ENCODE peak calls at places on chromosomes 3 and 15, in six cellular contexts. S, U, Q, W, Y and F are unnamed samples.

GRCh38 chr15:68187559-68187958 is 17.6 kb downstream of the CALML4 start:
- DNase-seq in S (peak; percentile 88), U (no peak), Q (peak; percentile 69), W (peak; percentile 72), Y (peak; percentile 72), F (peak; percentile 85)

GRCh38 chr3:4413467-4413866 is 53.6 kb downstream of the SUMF1 start:
- DNase-seq in S (no peak), U (no peak), Q (no peak), W (no peak), Y (no peak), F (no peak)

GRCh38 chr3:51297333-51297732 is 87.8 kb upstream of the MANF start:
- DNase-seq in S (no peak), U (no peak), Q (no peak), W (no peak), Y (no peak), F (no peak)

GRCh38 chr15:58065445-58066041 is at the start of gene ALDH1A2:
- DNase-seq in S (no peak), U (no peak), Q (peak; percentile 34), W (peak; percentile 25), Y (peak; percentile 8), F (peak; percentile 65)

GRCh38 chr15:66751579-66751978 is 49.5 kb downstream of the SMAD6 start:
- DNase-seq in S (no peak), U (no peak), Q (peak; percentile 60), W (peak; percentile 59), Y (no peak), F (peak; percentile 65)

GRCh38 chr3:177842743-177843734 is 645.8 kb upstream of the TBL1XR1 start:
- DNase-seq in S (no peak), U (no peak), Q (no peak), W (no peak), Y (no peak), F (no peak)

GRCh38 chr15:83904107-83904720 is 250.3 kb downstream of the ADAMTSL3 start:
- DNase-seq in S (peak; percentile 59), U (no peak), Q (peak; percentile 21), W (peak; percentile 6), Y (peak; percentile 15), F (peak; percentile 84)

GRCh38 chr3:119998166-119998565 is 96.1 kb downstream of the GSK3B start:
- DNase-seq in S (no peak), U (no peak), Q (no peak), W (no peak), Y (no peak), F (no peak)

GRCh38 chr3:46574881-46575576 is 8.9 kb upstream of the LRRC2 start:
- DNase-seq in S (no peak), U (no peak), Q (no peak), W (no peak), Y (no peak), F (no peak)

GRCh38 chr15:46222861-46223260 is 588.0 kb downstream of the SQOR start:
- DNase-seq in S (no peak), U (no peak), Q (no peak), W (no peak), Y (no peak), F (no peak)

GRCh38 chr3:67901681-67902080 is 247.3 kb upstream of the SUCLG2 start:
- DNase-seq in S (no peak), U (no peak), Q (no peak), W (no peak), Y (no peak), F (no peak)

GRCh38 chr15:40441736-40442531 is 1.2 kb downstream of the BAHD1 start:
- DNase-seq in S (no peak), U (no peak), Q (no peak), W (no peak), Y (peak; percentile 30), F (no peak)

GRCh38 chr3:15860014-15860934 is 62.5 kb upstream of the ANKRD28 start:
- DNase-seq in S (peak; percentile 58), U (peak; percentile 63), Q (no peak), W (no peak), Y (peak; percentile 46), F (peak; percentile 75)

GRCh38 chr15:63783441-63783840 is 50.3 kb downstream of the HERC1 start:
- DNase-seq in S (no peak), U (no peak), Q (no peak), W (no peak), Y (no peak), F (no peak)

GRCh38 chr15:44729394-44729913 is 6.9 kb upstream of the TRIM69 start:
- DNase-seq in S (peak; percentile 18), U (no peak), Q (peak; percentile 51), W (peak; percentile 31), Y (peak; percentile 63), F (no peak)

GRCh38 chr3:170718848-170719247 is 133.0 kb upstream of the SLC7A14 start:
- DNase-seq in S (no peak), U (no peak), Q (no peak), W (no peak), Y (no peak), F (no peak)

GRCh38 chr3:45066109-45066801 is 40.2 kb downstream of the CLEC3B start:
- DNase-seq in S (no peak), U (no peak), Q (no peak), W (no peak), Y (no peak), F (no peak)

GRCh38 chr3:127428344-127429001 is 140.6 kb upstream of the PRR20G start:
- DNase-seq in S (no peak), U (no peak), Q (no peak), W (no peak), Y (no peak), F (peak; percentile 13)

GRCh38 chr15:39282663-39283208 is 298.1 kb upstream of the THBS1 start:
- DNase-seq in S (no peak), U (no peak), Q (no peak), W (no peak), Y (no peak), F (no peak)

GRCh38 chr15:31327674-31328424 is 1.2 kb downstream of the KLF13 start:
- DNase-seq in S (peak; percentile 19), U (peak; percentile 77), Q (peak; percentile 79), W (peak; percentile 65), Y (peak; percentile 82), F (peak; percentile 81)
- H3K4me1 ChIP-seq in S (peaks cover 7% of the 10 kb centered on the region), U (peaks cover 28% of the 10 kb centered on the region), Q (peaks cover 54% of the 10 kb centered on the region), W (peaks cover 54% of the 10 kb centered on the region), Y (peaks cover 45% of the 10 kb centered on the region), F (peaks cover 54% of the 10 kb centered on the region)

DNA sequence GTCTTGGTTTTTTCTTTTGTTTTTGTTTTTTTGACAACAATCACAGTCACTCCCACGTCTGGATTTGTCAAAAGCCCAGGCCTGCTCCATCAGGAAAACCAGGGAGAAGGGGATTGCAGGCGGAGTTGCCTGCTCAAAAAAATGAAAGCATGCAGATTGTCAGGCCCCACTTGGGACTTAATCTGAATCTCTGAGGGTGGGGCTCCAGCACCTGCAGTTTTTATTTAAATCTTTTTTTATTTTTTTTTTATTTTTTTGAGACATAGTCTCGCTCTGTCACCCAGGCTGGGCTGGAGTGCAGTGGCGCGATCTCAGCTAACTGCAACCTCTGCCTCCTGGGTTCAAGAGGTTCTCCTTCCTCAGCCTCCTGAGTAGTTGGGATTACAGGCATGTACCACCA is 140.9 kb downstream of the FOXP1 start:
- DNase-seq in S (no peak), U (no peak), Q (no peak), W (no peak), Y (no peak), F (no peak)
- H3K4me1 ChIP-seq in S (peaks cover 28% of the 10 kb centered on the region), U (peaks cover 14% of the 10 kb centered on the region), Q (peaks cover 7% of the 10 kb centered on the region), W (peaks cover 56% of the 10 kb centered on the region), Y (no peaks in the 10 kb centered on the region), F (peaks cover 49% of the 10 kb centered on the region)

GRCh38 chr3:173745952-173746682 is 348.6 kb downstream of the NLGN1 start:
- DNase-seq in S (peak; percentile 56), U (no peak), Q (no peak), W (no peak), Y (no peak), F (no peak)
- H3K4me1 ChIP-seq in S (peaks cover 2% of the 10 kb centered on the region), U (no peaks in the 10 kb centered on the region), Q (no peaks in the 10 kb centered on the region), W (no peaks in the 10 kb centered on the region), Y (no peaks in the 10 kb centered on the region), F (no peaks in the 10 kb centered on the region)

DNA sequence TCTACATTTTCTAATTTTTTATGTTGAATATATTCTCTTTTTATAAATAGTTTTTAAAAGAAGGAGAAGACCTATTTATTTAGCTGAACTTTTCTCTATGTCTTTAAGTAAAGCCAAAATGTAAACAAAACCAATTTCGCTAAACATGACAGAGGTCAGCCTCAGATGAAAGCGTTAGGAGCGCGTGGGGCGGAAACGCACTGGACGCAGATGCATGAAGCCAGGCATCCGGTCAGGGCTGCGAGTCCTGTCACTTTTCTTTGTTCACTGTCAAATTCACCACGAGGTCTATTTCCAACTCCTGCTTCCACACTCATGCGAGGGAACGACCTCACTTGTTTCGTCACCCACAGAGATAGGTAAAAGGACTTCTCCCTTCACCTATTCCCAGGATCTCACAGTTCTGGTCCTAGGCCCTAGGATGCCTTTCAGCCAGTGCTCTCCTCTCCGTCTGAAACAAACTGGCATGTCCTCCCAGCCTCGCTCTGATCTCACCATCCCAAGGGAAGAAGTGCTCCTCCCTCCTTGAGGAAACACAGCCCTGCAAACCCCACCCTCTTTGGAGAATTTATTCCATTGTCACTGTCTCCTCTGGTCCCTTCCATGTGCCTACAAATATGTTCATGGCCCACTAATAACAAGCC is 57.9 kb downstream of the ITGB5 start:
- DNase-seq in S (no peak), U (no peak), Q (peak; percentile 59), W (peak; percentile 58), Y (no peak), F (no peak)
- H3K4me1 ChIP-seq in S (peaks cover 24% of the 10 kb centered on the region), U (peaks cover 21% of the 10 kb centered on the region), Q (peaks cover 32% of the 10 kb centered on the region), W (peaks cover 63% of the 10 kb centered on the region), Y (peaks cover 7% of the 10 kb centered on the region), F (peaks cover 57% of the 10 kb centered on the region)

GRCh38 chr15:71355268-71355667 is 240.0 kb downstream of the THSD4 start:
- DNase-seq in S (no peak), U (no peak), Q (no peak), W (no peak), Y (no peak), F (no peak)
- H3K4me1 ChIP-seq in S (peaks cover 9% of the 10 kb centered on the region), U (peaks cover 14% of the 10 kb centered on the region), Q (peaks cover 7% of the 10 kb centered on the region), W (peaks cover 23% of the 10 kb centered on the region), Y (peaks cover 16% of the 10 kb centered on the region), F (peaks cover 22% of the 10 kb centered on the region)

GRCh38 chr3:194268659-194269487 is 82.3 kb downstream of the CPN2 start:
- DNase-seq in S (no peak), U (no peak), Q (peak; percentile 4), W (peak; percentile 3), Y (peak; percentile 2), F (peak; percentile 54)

GRCh38 chr3:194271459-194272035 is 79.6 kb downstream of the CPN2 start:
- DNase-seq in S (no peak), U (no peak), Q (no peak), W (no peak), Y (no peak), F (no peak)

GRCh38 chr3:194267744-194268658 is 83.1 kb downstream of the CPN2 start:
- DNase-seq in S (peak; percentile 61), U (no peak), Q (peak; percentile 78), W (peak; percentile 81), Y (peak; percentile 29), F (peak; percentile 93)

GRCh38 chr3:194270627-194271458 is 80.3 kb downstream of the CPN2 start:
- DNase-seq in S (no peak), U (peak; percentile 61), Q (peak; percentile 91), W (peak; percentile 91), Y (peak; percentile 68), F (peak; percentile 97)

DNA sequence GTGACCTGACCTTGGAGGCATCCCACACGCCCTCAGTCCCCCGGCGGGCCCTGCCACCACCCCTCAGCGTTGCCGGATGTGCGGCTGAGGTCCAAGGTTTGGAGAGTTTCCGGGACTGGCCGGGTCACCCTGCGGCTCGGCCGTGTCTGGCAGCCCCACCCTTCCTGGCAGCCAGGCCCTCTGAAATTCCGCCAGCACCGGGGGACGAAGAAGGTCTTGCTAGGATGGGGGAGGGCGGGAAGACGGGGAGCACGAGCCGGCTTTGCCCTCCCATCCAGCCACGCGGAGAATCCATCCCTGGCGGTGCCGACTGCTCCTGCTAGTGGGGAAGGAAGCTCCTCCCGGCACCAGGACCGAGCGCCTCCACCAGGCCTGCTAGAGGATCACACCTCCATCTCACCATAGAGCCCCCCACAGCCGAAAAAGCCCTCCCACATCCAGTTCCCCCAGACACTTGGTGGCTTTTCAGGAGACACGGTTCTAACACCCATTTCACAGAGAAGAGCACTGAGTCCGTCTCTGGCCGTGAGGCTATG is 81.5 kb downstream of the CPN2 start:
- DNase-seq in S (no peak), U (peak; percentile 80), Q (peak; percentile 93), W (peak; percentile 93), Y (peak; percentile 64), F (peak; percentile 93)
- H3K4me1 ChIP-seq in S (peaks cover 2% of the 10 kb centered on the region), U (no peaks in the 10 kb centered on the region), Q (peaks cover 53% of the 10 kb centered on the region), W (peaks cover 60% of the 10 kb centered on the region), Y (peaks cover 19% of the 10 kb centered on the region), F (peaks cover 71% of the 10 kb centered on the region)